ENCODE peak calls at places on chromosome 20, in four cellular contexts. E is foreskin fibroblast, M is heart right ventricle, I is HEK293T. D is an unnamed sample.
A peak's percentile ranks its signal among the peaks of the same experiment; 100 is the strongest.

GRCh38 chr20:58128635-58129625 is 99.5 kb downstream of the ANKRD60 start:
- DNase-seq in E (no peak), M (no peak), I (no peak), D (no peak)

GRCh38 chr20:43680976-43681375 is 14.1 kb downstream of the MYBL2 start:
- DNase-seq in E (peak; percentile 77), M (no peak), I (no peak), D (no peak)

GRCh38 chr20:24778585-24779031 is 170.5 kb upstream of the CST7 start:
- DNase-seq in E (no peak), M (no peak), I (no peak), D (peak; percentile 36)

GRCh38 chr20:38243617-38244016 is 16.9 kb downstream of the KIAA1755 start:
- DNase-seq in E (no peak), M (no peak), I (no peak), D (no peak)

GRCh38 chr20:59159822-59160740 is 3.5 kb upstream of the ZNF831 start:
- DNase-seq in E (no peak), M (no peak), I (no peak), D (no peak)

GRCh38 chr20:9269280-9269971 is 200.5 kb downstream of the PLCB4 start:
- DNase-seq in E (peak; percentile 60), M (no peak), I (no peak), D (peak; percentile 4)

GRCh38 chr20:34215711-34216381 is 25.4 kb upstream of the ASIP start:
- DNase-seq in E (peak; percentile 87), M (peak; percentile 85), I (peak; percentile 77), D (peak; percentile 94)

GRCh38 chr20:60851826-60852704 is 400.0 kb upstream of the CDH4 start:
- DNase-seq in E (no peak), M (no peak), I (peak; percentile 26), D (no peak)

GRCh38 chr20:3222635-3223600 is 13.6 kb downstream of the ITPA start:
- DNase-seq in E (no peak), M (peak; percentile 67), I (no peak), D (no peak)

GRCh38 chr20:5171790-5172164 is 45.0 kb downstream of the CDS2 start:
- DNase-seq in E (no peak), M (no peak), I (no peak), D (no peak)

GRCh38 chr20:61761453-61762207 is 304.1 kb downstream of the TAF4 start:
- DNase-seq in E (no peak), M (no peak), I (no peak), D (no peak)

GRCh38 chr20:34390769-34391447 is 27.8 kb downstream of the ITCH start:
- DNase-seq in E (peak; percentile 91), M (no peak), I (no peak), D (peak; percentile 95)

GRCh38 chr20:53080969-53081871 is 109.1 kb downstream of the TSHZ2 start:
- DNase-seq in E (no peak), M (no peak), I (peak; percentile 9), D (peak; percentile 57)

GRCh38 chr20:41428285-41428684 is 61.7 kb upstream of the EMILIN3 start:
- DNase-seq in E (peak; percentile 76), M (no peak), I (no peak), D (peak; percentile 54)

GRCh38 chr20:63206878-63207277 is 9.1 kb downstream of the YTHDF1 start:
- DNase-seq in E (peak; percentile 77), M (no peak), I (no peak), D (no peak)

GRCh38 chr20:53794529-53795115 is 201.0 kb upstream of the ZNF217 start:
- DNase-seq in E (no peak), M (no peak), I (no peak), D (no peak)

GRCh38 chr20:51660741-51661608 is 107.2 kb downstream of the ATP9A start:
- DNase-seq in E (peak; percentile 99), M (no peak), I (no peak), D (no peak)

GRCh38 chr20:50520222-50520877 is 10.2 kb downstream of the PTPN1 start:
- DNase-seq in E (no peak), M (no peak), I (no peak), D (no peak)

GRCh38 chr20:51811040-51811351 is 8.7 kb upstream of the SALL4 start:
- DNase-seq in E (peak; percentile 87), M (no peak), I (no peak), D (no peak)

GRCh38 chr20:57049298-57049697 is 217.1 kb downstream of the BMP7 start:
- DNase-seq in E (no peak), M (no peak), I (no peak), D (no peak)

GRCh38 chr20:5654557-5654956 is 95.6 kb upstream of the SHLD1 start:
- DNase-seq in E (peak; percentile 73), M (no peak), I (no peak), D (no peak)

GRCh38 chr20:37294262-37294981 is 5.0 kb downstream of the MANBAL start:
- DNase-seq in E (peak; percentile 75), M (no peak), I (no peak), D (no peak)

GRCh38 chr20:3702992-3703391 is 9.4 kb downstream of the SIGLEC1 start:
- DNase-seq in E (no peak), M (no peak), I (no peak), D (no peak)

GRCh38 chr20:52279667-52280180 is 88.1 kb upstream of the ZFP64 start:
- DNase-seq in E (no peak), M (no peak), I (no peak), D (no peak)

GRCh38 chr20:62704341-62704948 is 4.2 kb upstream of the NTSR1 start:
- DNase-seq in E (peak; percentile 96), M (peak; percentile 86), I (peak; percentile 32), D (peak; percentile 91)

GRCh38 chr20:10961651-10962288 is 288.0 kb upstream of the JAG1 start:
- DNase-seq in E (peak; percentile 8), M (no peak), I (no peak), D (peak; percentile 9)

GRCh38 chr20:19945732-19946670 is 71.2 kb upstream of the NAA20 start:
- DNase-seq in E (no peak), M (peak; percentile 40), I (no peak), D (no peak)

GRCh38 chr20:57055345-57055744 is 211.1 kb downstream of the BMP7 start:
- DNase-seq in E (no peak), M (no peak), I (no peak), D (no peak)

GRCh38 chr20:62063601-62063980 is 2.1 kb downstream of the TAF4 start:
- DNase-seq in E (peak; percentile 72), M (no peak), I (no peak), D (no peak)

GRCh38 chr20:454951-455350 is 7.4 kb downstream of the TBC1D20 start:
- DNase-seq in E (no peak), M (no peak), I (no peak), D (no peak)

GRCh38 chr20:34773726-34774125 is 51.7 kb downstream of the NCOA6 start:
- DNase-seq in E (peak; percentile 86), M (no peak), I (no peak), D (no peak)

GRCh38 chr20:21557246-21557982 is 43.5 kb upstream of the NKX2-2 start:
- DNase-seq in E (no peak), M (no peak), I (no peak), D (no peak)

GRCh38 chr20:2329286-2329685 is 33.5 kb downstream of the TGM3 start:
- DNase-seq in E (no peak), M (no peak), I (no peak), D (no peak)

GRCh38 chr20:50710492-50711063 is 19.2 kb upstream of the RIPOR3 start:
- DNase-seq in E (peak; percentile 82), M (no peak), I (no peak), D (no peak)

GRCh38 chr20:52959125-52959524 is 13.0 kb upstream of the TSHZ2 start:
- DNase-seq in E (no peak), M (no peak), I (peak; percentile 35), D (no peak)

GRCh38 chr20:35059110-35059509 is 33.5 kb downstream of the TRPC4AP start:
- DNase-seq in E (no peak), M (no peak), I (no peak), D (no peak)

GRCh38 chr20:959996-960615 is 42.0 kb downstream of the RSPO4 start:
- DNase-seq in E (no peak), M (no peak), I (no peak), D (no peak)

D was measured in SJSA1.